ENCODE peak calls at places on chromosomes 16 and 17, in ten cellular contexts. X is AG04450, K is AG10803, Z is PC-3, D is colonic mucosa, A is cardiac fibroblast, Q is upper lobe of right lung, J is mammary epithelial cell, P is breast epithelium, E is dorsolateral prefrontal cortex. B is an unnamed sample.

GRCh38 chr16:30982548-30983288 is 2.3 kb upstream of the HSD3B7 start:
- DNase-seq in Z (no peak), K (peak), A (peak), E (no peak), D (no peak), P (no peak), Q (no peak), J (peak), X (no peak), B (no peak)

GRCh38 chr16:81431554-81432353 is 12.9 kb upstream of the CMIP start:
- DNase-seq in X (peak), A (peak), K (peak), P (no peak), Z (peak), J (no peak), D (no peak), E (no peak), Q (peak), B (no peak)

GRCh38 chr16:69311533-69312388 is 611 bp downstream of the VPS4A start:
- DNase-seq in X (no peak), K (peak), Q (peak), Z (peak), A (peak), J (peak), D (peak), P (peak), E (peak), B (no peak)

GRCh38 chr17:17386143-17386800 is 83.1 kb downstream of the NT5M start:
- DNase-seq in E (no peak), Q (no peak), Z (no peak), P (peak), J (no peak), K (no peak), D (no peak), X (no peak), A (no peak), B (no peak)

GRCh38 chr17:55089955-55090573 is 121.5 kb downstream of the STXBP4 start:
- DNase-seq in E (no peak), D (no peak), J (no peak), P (no peak), Z (peak), X (no peak), Q (no peak), A (peak), K (no peak), B (peak)

GRCh38 chr17:80792373-80792781 is 199.3 kb upstream of the CHMP6 start:
- DNase-seq in E (no peak), K (no peak), J (no peak), D (no peak), P (no peak), Q (no peak), X (no peak), A (no peak), Z (no peak), B (no peak)

GRCh38 chr17:70308619-70309018 is 139.3 kb downstream of the KCNJ2 start:
- DNase-seq in J (no peak), P (no peak), Q (no peak), E (no peak), X (no peak), K (no peak), Z (no peak), D (no peak), A (no peak), B (no peak)

GRCh38 chr17:77127735-77128361 is 12.9 kb upstream of the SEC14L1 start:
- DNase-seq in E (peak), Z (no peak), A (peak), P (peak), X (no peak), D (peak), K (no peak), J (peak), Q (peak), B (no peak)

GRCh38 chr16:75264531-75264998 is 13.1 kb upstream of the BCAR1 start:
- DNase-seq in Z (no peak), D (no peak), X (no peak), P (no peak), E (no peak), J (no peak), K (peak), A (peak), Q (no peak), B (no peak)

GRCh38 chr17:35871415-35871814 is 2.7 kb upstream of the HEATR9 start:
- DNase-seq in D (no peak), Z (no peak), J (no peak), E (no peak), P (no peak), Q (no peak), X (no peak), A (no peak), K (no peak), B (no peak)

GRCh38 chr17:65005858-65006257 is 50.7 kb downstream of the GNA13 start:
- DNase-seq in X (no peak), Z (no peak), E (no peak), K (no peak), D (no peak), Q (no peak), P (no peak), A (no peak), J (no peak), B (no peak)

GRCh38 chr17:79981090-79981489 is 54.6 kb downstream of the TBC1D16 start:
- DNase-seq in X (no peak), Z (no peak), K (no peak), J (no peak), E (no peak), Q (peak), P (no peak), D (no peak), A (no peak), B (no peak)

GRCh38 chr16:84117482-84117843 is 721 bp upstream of the MBTPS1 start:
- DNase-seq in P (peak), Z (peak), J (no peak), X (no peak), K (peak), Q (no peak), A (peak), D (no peak), E (peak), B (no peak)

GRCh38 chr16:89700649-89701424 is 668 bp downstream of the SPATA2L start:
- DNase-seq in P (peak), K (no peak), E (no peak), J (peak), Q (peak), D (peak), Z (peak), X (no peak), A (no peak), B (no peak)

GRCh38 chr17:81256616-81257015 is 17.5 kb downstream of the NDUFAF8 start:
- DNase-seq in P (no peak), J (peak), K (peak), D (no peak), Q (no peak), Z (peak), X (no peak), A (peak), E (no peak), B (no peak)

GRCh38 chr17:75637561-75637960 is 4.3 kb downstream of the SMIM5 start:
- DNase-seq in Z (no peak), D (no peak), X (no peak), A (no peak), Q (no peak), J (no peak), E (no peak), K (no peak), P (no peak), B (no peak)

GRCh38 chr17:81706757-81707624 is 3.8 kb downstream of the MRPL12 start:
- DNase-seq in D (no peak), P (no peak), K (no peak), X (no peak), Q (no peak), A (no peak), J (no peak), Z (no peak), E (no peak), B (no peak)

GRCh38 chr16:87729266-87729954 is 36.4 kb downstream of the KLHDC4 start:
- DNase-seq in Q (no peak), D (no peak), A (no peak), K (no peak), E (no peak), J (no peak), Z (no peak), P (no peak), X (no peak), B (no peak)

GRCh38 chr16:65681406-65681805 is 559.5 kb upstream of the CDH11 start:
- DNase-seq in Z (no peak), P (no peak), J (no peak), A (no peak), X (no peak), E (no peak), Q (no peak), K (peak), D (no peak), B (no peak)

GRCh38 chr16:68356919-68357286 is 46.1 kb downstream of the PRMT7 start:
- DNase-seq in X (no peak), A (no peak), K (no peak), Q (no peak), J (no peak), Z (no peak), E (no peak), P (no peak), D (no peak), B (no peak)

GRCh38 chr16:89133457-89134127 is 38.0 kb upstream of the CDH15 start:
- DNase-seq in J (no peak), X (no peak), K (no peak), E (no peak), D (no peak), P (no peak), A (no peak), Q (peak), Z (no peak), B (no peak)

GRCh38 chr17:65584604-65585521 is 23.4 kb upstream of the AXIN2 start:
- DNase-seq in E (no peak), X (no peak), A (peak), Z (peak), K (peak), D (no peak), J (no peak), Q (no peak), P (no peak), B (no peak)

GRCh38 chr16:53372942-53373871 is 61.1 kb upstream of the RBL2 start:
- DNase-seq in A (no peak), P (peak), Q (peak), J (peak), K (no peak), X (no peak), D (peak), E (no peak), Z (peak), B (no peak)

GRCh38 chr16:14357328-14357727 is 272.7 kb downstream of the PARN start:
- DNase-seq in E (no peak), Z (no peak), D (no peak), X (no peak), J (no peak), A (no peak), P (no peak), K (no peak), Q (no peak), B (no peak)

GRCh38 chr17:77455111-77455877 is 314.5 kb downstream of the SEC14L1 start:
- DNase-seq in Z (no peak), X (no peak), D (no peak), K (peak), E (no peak), J (peak), Q (no peak), P (peak), A (peak), B (no peak)

GRCh38 chr17:50353600-50354195 is 7.8 kb downstream of the XYLT2 start:
- DNase-seq in K (no peak), A (no peak), Q (peak), D (no peak), E (no peak), J (no peak), X (no peak), Z (no peak), P (no peak), B (no peak)

GRCh38 chr17:74584714-74585113 is 7.4 kb downstream of the CD300LD start:
- DNase-seq in D (no peak), P (no peak), K (no peak), Z (no peak), J (no peak), A (no peak), Q (no peak), X (no peak), E (no peak), B (no peak)

GRCh38 chr17:42163113-42163512 is 8.3 kb upstream of the RAB5C start:
- DNase-seq in Q (no peak), D (peak), P (no peak), X (no peak), K (no peak), Z (no peak), A (no peak), J (no peak), E (no peak), B (no peak)

GRCh38 chr17:78314683-78315354 is 45.1 kb downstream of the SOCS3 start:
- DNase-seq in Z (no peak), D (no peak), A (no peak), E (no peak), Q (no peak), J (no peak), K (no peak), P (no peak), X (no peak), B (no peak)

GRCh38 chr16:86499889-86500707 is 10.2 kb upstream of the FOXF1 start:
- DNase-seq in E (no peak), A (no peak), K (no peak), P (no peak), Q (no peak), J (no peak), D (no peak), Z (no peak), X (no peak), B (no peak)

GRCh38 chr17:62179525-62180161 is 114.6 kb upstream of the MED13 start:
- DNase-seq in K (peak), D (peak), X (no peak), J (peak), A (peak), E (no peak), Q (no peak), P (no peak), Z (peak), B (no peak)

GRCh38 chr16:15973460-15973859 is 24.0 kb downstream of the ABCC1 start:
- DNase-seq in X (no peak), K (no peak), Q (no peak), E (no peak), P (no peak), A (no peak), D (no peak), J (no peak), Z (peak), B (no peak)

DNA sequence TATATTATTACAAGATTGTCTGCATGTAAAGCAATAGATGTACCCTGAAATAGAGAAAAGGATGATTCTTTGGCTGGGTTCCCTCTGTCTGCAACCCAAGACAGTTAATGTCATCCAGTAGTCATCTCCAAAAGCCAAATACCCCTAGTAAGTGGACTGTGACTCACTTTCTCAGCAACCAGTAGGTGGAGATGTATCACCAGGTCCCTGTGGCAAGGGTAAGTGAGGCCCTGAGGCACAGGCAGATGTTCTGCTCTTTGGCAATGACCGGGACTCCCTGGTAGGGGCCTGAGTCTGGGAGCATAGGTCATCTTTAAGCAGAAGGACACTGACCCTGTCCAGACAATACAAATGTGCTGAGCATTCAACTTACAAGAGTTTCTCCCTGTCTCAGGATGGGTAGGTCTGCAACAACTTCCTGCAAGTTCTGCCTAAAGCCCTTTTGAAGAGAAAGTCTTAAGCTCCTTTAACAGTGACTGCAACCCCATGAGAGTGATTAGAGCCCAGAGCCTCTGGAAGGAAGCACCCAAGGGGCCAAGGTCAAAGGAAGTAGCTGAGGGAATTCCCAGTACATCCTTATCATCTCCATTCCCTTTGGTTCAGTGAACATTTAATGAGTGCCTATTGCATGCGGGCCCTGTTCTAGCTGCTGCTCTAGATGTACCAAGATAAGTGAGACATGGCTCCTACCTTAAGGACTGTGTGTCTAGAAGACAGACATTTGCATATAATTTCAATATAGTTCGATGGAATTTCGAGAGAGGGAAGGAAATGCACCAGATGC is 31.9 kb downstream of the PMP22 start:
- DNase-seq in A (peak), J (peak), Q (no peak), Z (peak), P (no peak), X (no peak), D (no peak), E (no peak), K (peak), B (no peak)
- TF ChIP-seq CTCF in A (peak), J (peak), Q (peak), Z (peak), P (no peak), X (peak), D (no peak), E (peak), K (peak), B (peak)

GRCh38 chr17:21275047-21275578 is 9.4 kb upstream of the MAP2K3 start:
- DNase-seq in J (no peak), P (no peak), A (no peak), K (no peak), D (no peak), X (no peak), Q (no peak), Z (no peak), E (no peak), B (no peak)

GRCh38 chr17:21277332-21277731 is 7.2 kb upstream of the MAP2K3 start:
- DNase-seq in Z (no peak), X (no peak), D (no peak), E (no peak), J (no peak), K (no peak), A (no peak), Q (no peak), P (no peak), B (no peak)

GRCh38 chr17:21272881-21273839 is 11.4 kb upstream of the MAP2K3 start:
- DNase-seq in Z (peak), X (no peak), D (peak), A (no peak), K (no peak), E (no peak), Q (no peak), P (no peak), J (no peak), B (no peak)

GRCh38 chr17:21278304-21279197 is 6.0 kb upstream of the MAP2K3 start:
- DNase-seq in Q (no peak), X (no peak), D (peak), K (peak), P (peak), J (no peak), Z (peak), E (no peak), A (no peak), B (no peak)

GRCh38 chr17:21275579-21276339 is 8.8 kb upstream of the MAP2K3 start:
- DNase-seq in D (peak), E (peak), Q (peak), A (peak), J (peak), P (peak), Z (peak), K (peak), X (no peak), B (peak)
- TF ChIP-seq CTCF in D (no peak), E (peak), Q (peak), A (no peak), J (no peak), P (no peak), Z (no peak), K (no peak), X (no peak), B (peak)

DNA sequence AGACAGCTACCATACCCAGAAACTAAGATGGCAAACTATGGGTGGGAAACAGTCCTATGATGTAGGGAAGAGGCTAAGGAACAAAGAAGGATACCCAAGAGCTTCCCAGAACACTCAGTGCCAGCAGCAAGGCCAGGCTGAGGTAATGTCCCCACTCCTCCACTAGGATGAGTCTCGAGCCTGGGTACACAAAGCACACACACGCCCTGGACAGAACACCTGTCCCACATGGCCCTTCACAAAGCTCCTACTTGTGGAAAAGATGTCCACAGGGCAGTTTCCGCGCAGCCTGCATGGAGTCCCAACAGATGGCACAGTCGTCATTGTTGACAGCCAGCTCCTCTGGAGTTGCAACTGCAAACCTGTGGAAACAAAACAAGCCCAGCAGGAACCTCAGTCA is 23.9 kb downstream of the AMFR start:
- DNase-seq in X (no peak), P (no peak), D (no peak), J (peak), K (no peak), E (no peak), A (no peak), Z (peak), Q (no peak), B (no peak)
- TF ChIP-seq CTCF in X (no peak), P (no peak), D (peak), J (peak), K (peak), E (no peak), A (peak), Z (peak), Q (peak), B (peak)

DNA sequence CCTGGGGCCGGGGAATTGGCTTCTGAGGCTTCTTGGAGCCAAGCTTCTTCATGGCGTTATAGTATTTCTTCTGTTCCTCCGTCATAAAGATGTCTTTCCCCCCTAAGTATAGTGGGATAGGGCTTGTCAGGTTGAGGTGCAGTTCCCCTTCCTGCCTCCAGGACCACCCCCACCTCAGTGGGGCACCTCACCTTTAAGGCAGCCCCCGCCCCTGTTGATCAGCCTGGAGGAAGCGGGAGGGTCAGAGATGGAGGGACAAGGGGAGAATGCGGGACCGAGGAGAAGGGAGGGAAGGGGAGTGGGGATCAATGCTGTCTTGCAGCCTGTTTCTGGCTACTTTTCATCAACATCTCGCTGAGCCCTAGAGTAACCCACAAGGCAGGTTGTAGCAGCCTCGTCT is 11.6 kb upstream of the CD79B start:
- DNase-seq in A (no peak), P (no peak), Z (no peak), J (no peak), Q (no peak), X (no peak), E (no peak), D (no peak), K (no peak), B (no peak)
- TF ChIP-seq CTCF in A (peak), P (no peak), Z (peak), J (no peak), Q (no peak), X (peak), E (no peak), D (no peak), K (peak), B (peak)

GRCh38 chr17:40884708-40885512 is at the start of gene KRT20:
- DNase-seq in A (no peak), Z (peak), X (no peak), D (peak), Q (no peak), E (no peak), P (no peak), J (no peak), K (no peak), B (no peak)
- TF ChIP-seq CTCF in A (peak), Z (peak), X (no peak), D (peak), Q (no peak), E (no peak), P (no peak), J (peak), K (no peak), B (no peak)

GRCh38 chr17:6444573-6445335 is 499 bp downstream of the PIMREG start:
- DNase-seq in A (no peak), D (no peak), J (no peak), E (no peak), K (no peak), P (no peak), Q (no peak), Z (no peak), X (no peak), B (no peak)

GRCh38 chr17:6443692-6444572 is at the start of gene PIMREG:
- DNase-seq in Q (peak), K (peak), D (peak), X (peak), A (peak), E (peak), Z (peak), P (peak), J (peak), B (peak)

GRCh38 chr17:6439951-6440350 is 4.3 kb upstream of the PIMREG start:
- DNase-seq in X (no peak), K (no peak), A (no peak), D (no peak), Z (no peak), Q (no peak), P (no peak), J (no peak), E (no peak), B (no peak)

GRCh38 chr17:6446516-6447100 is 2.4 kb downstream of the PIMREG start:
- DNase-seq in J (no peak), K (no peak), Q (no peak), E (no peak), Z (no peak), P (no peak), D (no peak), X (no peak), A (no peak), B (no peak)

DNA sequence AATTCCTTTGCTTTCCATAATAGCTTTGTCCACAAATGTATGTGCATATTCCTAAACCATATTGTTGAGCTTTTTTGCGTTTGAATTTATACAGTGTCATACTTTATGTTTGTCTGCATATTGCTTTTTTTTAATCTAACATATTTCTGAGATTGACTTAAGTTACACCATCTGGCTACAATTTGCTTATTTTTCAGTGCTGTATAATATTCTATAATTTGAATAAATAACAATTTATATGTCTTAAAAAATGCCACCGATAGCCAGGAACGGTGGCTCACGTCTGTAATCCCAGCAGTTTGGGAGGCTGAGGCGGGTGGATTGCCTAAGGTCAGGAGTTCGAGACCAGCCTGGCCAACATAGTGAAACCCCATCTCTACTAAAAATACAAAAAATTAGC is 1.5 kb upstream of the PIMREG start:
- DNase-seq in Z (no peak), A (no peak), J (no peak), P (no peak), Q (no peak), K (no peak), D (no peak), E (no peak), X (no peak), B (no peak)
- TF ChIP-seq CTCF in Z (no peak), A (no peak), J (no peak), P (no peak), Q (no peak), K (no peak), D (no peak), E (no peak), X (no peak), B (no peak)